ENCODE peak calls at places on chromosomes 11 and 22, in nine cellular contexts. V, S, I, O, F, B, A, Q and Y are unnamed samples.

GRCh38 chr11:94934836-94935235 is 38.5 kb downstream of the CWC15 start:
- DNase-seq in A (no peak), S (no peak), Q (no peak), F (no peak), V (no peak), O (peak; percentile 60), I (no peak), B (no peak), Y (no peak)

GRCh38 chr11:31761636-31762035 is 49.5 kb downstream of the PAX6 start:
- DNase-seq in O (no peak), Q (no peak), S (no peak), B (no peak), A (no peak), I (no peak), F (no peak), V (no peak), Y (no peak)

GRCh38 chr11:126205359-126205758 is 6.1 kb downstream of the RPUSD4 start:
- DNase-seq in V (no peak), O (no peak), Q (no peak), F (no peak), I (no peak), S (no peak), A (no peak), B (no peak), Y (no peak)

GRCh38 chr11:120125005-120125404 is 12.9 kb downstream of the TRIM29 start:
- DNase-seq in I (no peak), S (no peak), O (no peak), V (no peak), A (no peak), Q (peak; percentile 15), F (peak; percentile 7), B (no peak), Y (no peak)

GRCh38 chr22:32534252-32535215 is 59.9 kb downstream of the FBXO7 start:
- DNase-seq in I (no peak), B (no peak), V (no peak), F (no peak), O (no peak), Q (no peak), S (no peak), A (no peak), Y (no peak)

GRCh38 chr11:44811841-44812448 is 85.2 kb downstream of the TSPAN18 start:
- DNase-seq in A (no peak), S (no peak), B (no peak), Q (no peak), F (no peak), V (no peak), O (no peak), I (no peak), Y (no peak)

GRCh38 chr11:73157141-73158010 is 15.3 kb upstream of the FCHSD2 start:
- DNase-seq in Q (no peak), O (no peak), B (no peak), S (no peak), V (no peak), A (peak; percentile 41), I (no peak), F (peak; percentile 62), Y (no peak)

GRCh38 chr11:95641506-95641905 is 148.1 kb downstream of the FAM76B start:
- DNase-seq in A (peak; percentile 28), B (no peak), O (peak; percentile 48), F (no peak), S (peak; percentile 47), Q (no peak), V (no peak), I (peak; percentile 21), Y (peak; percentile 9)

GRCh38 chr11:77071671-77072605 is 5.2 kb downstream of the CAPN5 start:
- DNase-seq in O (no peak), I (no peak), A (no peak), V (no peak), S (no peak), Q (no peak), B (no peak), F (no peak), Y (no peak)

GRCh38 chr11:23336961-23337360 is 476.7 kb upstream of the CCDC179 start:
- DNase-seq in Q (no peak), V (no peak), A (no peak), F (no peak), S (no peak), I (no peak), B (no peak), O (no peak), Y (no peak)

GRCh38 chr11:64035581-64035980 is at the start of gene FLRT1:
- DNase-seq in I (no peak), B (no peak), V (no peak), S (no peak), O (no peak), F (no peak), A (no peak), Q (no peak), Y (no peak)